ENCODE peak calls at places on chromosome 22, in ten cellular contexts. F is upper lobe of left lung, Q is right atrium auricular region, L is fibroblast of the aortic adventitia, U is brain microvascular endothelial cell, N is psoas muscle, A is Panc1, G is K562, T is nephron progenitor cell, J is H9. V is an unnamed sample.

GRCh38 chr22:48943567-48944432 is 883.9 kb downstream of the BRD1 start:
- DNase-seq in F (peak), Q (peak), L (no peak), U (no peak), N (no peak), A (no peak), G (peak), T (peak), J (peak), V (no peak)

GRCh38 chr22:32644252-32645100 is 157.0 kb upstream of the TIMP3 start:
- DNase-seq in F (peak), Q (peak), L (peak), U (peak), N (peak), A (no peak), G (no peak), T (no peak), J (no peak), V (no peak)

GRCh38 chr22:45164217-45165123 is 745 bp downstream of the NUP50 start:
- DNase-seq in F (no peak), Q (no peak), L (peak), U (no peak), N (peak), A (no peak), G (peak), T (peak), J (no peak), V (no peak)

GRCh38 chr22:32646476-32646875 is 155.0 kb upstream of the TIMP3 start:
- DNase-seq in F (no peak), Q (no peak), L (no peak), U (no peak), N (no peak), A (no peak), G (no peak), T (no peak), J (no peak), V (no peak)

GRCh38 chr22:46604306-46604690 is 15.9 kb upstream of the GRAMD4 start:
- DNase-seq in F (peak), Q (no peak), L (no peak), U (peak), N (peak), A (no peak), G (peak), T (no peak), J (no peak), V (no peak)

GRCh38 chr22:17477401-17477833 is 85.9 kb upstream of the SLC25A18 start:
- DNase-seq in F (peak), Q (peak), L (peak), U (no peak), N (peak), A (no peak), G (no peak), T (no peak), J (no peak), V (no peak)

GRCh38 chr22:46119729-46120419 is 30.5 kb upstream of the PPARA start:
- DNase-seq in F (no peak), Q (no peak), L (peak), U (peak), N (no peak), A (no peak), G (peak), T (no peak), J (no peak), V (peak)

GRCh38 chr22:29503811-29504372 is 23.9 kb downstream of the NEFH start:
- DNase-seq in F (peak), Q (peak), L (peak), U (peak), N (peak), A (no peak), G (no peak), T (no peak), J (no peak), V (no peak)

GRCh38 chr22:19634206-19634536 is 80.1 kb upstream of the SEPTIN5 start:
- DNase-seq in F (no peak), Q (no peak), L (no peak), U (no peak), N (no peak), A (no peak), G (no peak), T (no peak), J (no peak), V (no peak)

GRCh38 chr22:41656515-41656914 is 32.2 kb downstream of the SNU13 start:
- DNase-seq in F (no peak), Q (no peak), L (no peak), U (no peak), N (no peak), A (no peak), G (no peak), T (no peak), J (no peak), V (no peak)

GRCh38 chr22:44360686-44361381 is 48.1 kb upstream of the SHISAL1 start:
- DNase-seq in F (peak), Q (peak), L (peak), U (peak), N (peak), A (no peak), G (no peak), T (no peak), J (no peak), V (peak)

GRCh38 chr22:24989541-24989951 is 37.0 kb downstream of the KIAA1671 start:
- DNase-seq in F (no peak), Q (no peak), L (peak), U (no peak), N (no peak), A (no peak), G (no peak), T (no peak), J (no peak), V (no peak)

GRCh38 chr22:32880061-32880460 is 78.6 kb downstream of the TIMP3 start:
- DNase-seq in F (no peak), Q (no peak), L (peak), U (no peak), N (no peak), A (no peak), G (no peak), T (no peak), J (no peak), V (no peak)

GRCh38 chr22:24983151-24983550 is 30.6 kb downstream of the KIAA1671 start:
- DNase-seq in F (no peak), Q (no peak), L (no peak), U (no peak), N (no peak), A (no peak), G (no peak), T (no peak), J (no peak), V (no peak)

GRCh38 chr22:46027219-46028068 is 50.5 kb upstream of the WNT7B start:
- DNase-seq in F (peak), Q (no peak), L (no peak), U (no peak), N (peak), A (no peak), G (peak), T (peak), J (no peak), V (no peak)

GRCh38 chr22:29339381-29340235 is 24.1 kb upstream of the RASL10A start:
- DNase-seq in F (no peak), Q (no peak), L (no peak), U (no peak), N (no peak), A (no peak), G (no peak), T (no peak), J (no peak), V (no peak)

GRCh38 chr22:19848298-19849224 is 6.1 kb downstream of the GNB1L start:
- DNase-seq in F (peak), Q (peak), L (no peak), U (no peak), N (peak), A (no peak), G (peak), T (no peak), J (no peak), V (no peak)

GRCh38 chr22:25494774-25495173 is 69.7 kb upstream of the GRK3 start:
- DNase-seq in F (no peak), Q (no peak), L (no peak), U (no peak), N (no peak), A (no peak), G (no peak), T (no peak), J (no peak), V (no peak)

GRCh38 chr22:49010086-49010863 is 817.4 kb downstream of the BRD1 start:
- DNase-seq in F (no peak), Q (peak), L (no peak), U (no peak), N (no peak), A (no peak), G (no peak), T (no peak), J (peak), V (no peak)

GRCh38 chr22:30511903-30512302 is 6.4 kb upstream of the SEC14L4 start:
- DNase-seq in F (no peak), Q (no peak), L (no peak), U (no peak), N (no peak), A (no peak), G (no peak), T (no peak), J (no peak), V (no peak)
- TF ChIP-seq CTCF in F (no peak), Q (no peak), L (no peak), U (no peak), N (no peak), A (no peak), G (no peak), T (no peak), J (no peak), V (no peak)

GRCh38 chr22:23204541-23205157 is 24.3 kb downstream of the BCR start:
- DNase-seq in F (no peak), Q (peak), L (peak), U (no peak), N (peak), A (no peak), G (peak), T (no peak), J (no peak), V (no peak)
- TF ChIP-seq CTCF in F (no peak), Q (peak), L (no peak), U (no peak), N (no peak), A (no peak), G (no peak), T (no peak), J (no peak), V (no peak)

DNA sequence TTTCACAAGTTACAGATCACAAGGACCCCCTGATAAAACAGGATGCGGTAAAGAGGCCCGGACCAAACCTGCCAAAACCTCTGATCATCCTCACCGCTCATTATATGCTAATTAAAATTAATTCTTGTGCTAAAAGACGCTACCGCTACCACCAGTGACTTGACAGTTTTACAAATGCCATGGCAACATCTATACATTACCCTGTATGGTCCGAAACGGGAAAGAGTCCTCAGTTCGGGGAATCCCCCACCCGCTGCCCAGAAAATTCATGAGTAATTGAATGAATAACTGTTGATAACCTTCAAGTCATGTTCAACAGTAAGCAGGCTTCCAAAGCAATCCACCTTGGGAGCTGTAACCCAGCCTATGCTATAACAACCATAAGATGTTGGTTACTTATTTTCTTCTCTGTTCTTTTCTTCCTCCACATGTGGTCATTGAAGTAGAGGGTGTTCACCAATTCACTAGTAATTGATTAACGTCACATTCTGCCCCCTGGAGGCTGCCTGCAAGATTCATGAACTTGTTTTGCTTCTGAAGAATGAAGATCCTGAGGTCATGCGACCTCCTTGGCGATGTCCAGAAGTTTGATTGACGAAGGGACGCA is 20.6 kb downstream of the APOBEC3H start:
- DNase-seq in F (peak), Q (no peak), L (peak), U (peak), N (no peak), A (peak), G (peak), T (peak), J (peak), V (peak)
- TF ChIP-seq CTCF in F (peak), Q (peak), L (peak), U (peak), N (peak), A (peak), G (peak), T (peak), J (peak), V (peak)

GRCh38 chr22:22784249-22785039 is 103.2 kb upstream of the IGLL5 start:
- DNase-seq in F (no peak), Q (no peak), L (no peak), U (no peak), N (no peak), A (no peak), G (no peak), T (no peak), J (no peak), V (no peak)
- TF ChIP-seq CTCF in F (no peak), Q (no peak), L (no peak), U (no peak), N (no peak), A (no peak), G (no peak), T (no peak), J (peak), V (no peak)

DNA sequence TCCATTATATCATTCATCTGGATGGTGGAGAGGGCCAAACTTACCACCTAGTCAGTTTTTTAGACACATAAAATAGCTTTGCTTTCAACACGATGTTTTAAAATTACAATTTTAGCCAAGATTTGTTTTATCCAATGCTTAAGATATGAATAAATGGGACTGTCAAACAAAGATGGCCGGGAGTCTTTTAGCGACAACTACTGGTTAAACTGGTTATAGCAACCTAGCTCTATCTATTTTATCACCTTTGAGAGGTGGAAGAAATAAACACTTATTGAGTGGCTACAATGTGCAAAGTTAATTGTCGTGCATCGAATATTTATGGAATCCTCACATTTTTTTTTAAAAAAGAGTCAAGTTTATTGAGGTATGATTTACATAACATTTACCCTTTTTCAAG is 279.8 kb downstream of the MIAT start:
- DNase-seq in F (no peak), Q (no peak), L (no peak), U (no peak), N (no peak), A (no peak), G (peak), T (no peak), J (no peak), V (no peak)
- TF ChIP-seq CTCF in F (no peak), Q (no peak), L (no peak), U (no peak), N (no peak), A (peak), G (peak), T (no peak), J (peak), V (no peak)

GRCh38 chr22:39215430-39216142 is 29.2 kb downstream of the PDGFB start:
- DNase-seq in F (peak), Q (no peak), L (no peak), U (no peak), N (no peak), A (no peak), G (peak), T (no peak), J (peak), V (no peak)
- TF ChIP-seq CTCF in F (peak), Q (peak), L (peak), U (peak), N (peak), A (peak), G (peak), T (peak), J (peak), V (peak)

GRCh38 chr22:22811016-22812009 is 76.3 kb upstream of the IGLL5 start:
- DNase-seq in F (no peak), Q (no peak), L (no peak), U (no peak), N (no peak), A (no peak), G (no peak), T (no peak), J (no peak), V (no peak)

GRCh38 chr22:22812031-22812905 is 75.3 kb upstream of the IGLL5 start:
- DNase-seq in F (no peak), Q (no peak), L (no peak), U (no peak), N (no peak), A (no peak), G (no peak), T (no peak), J (no peak), V (no peak)

GRCh38 chr22:22810471-22810870 is 77.1 kb upstream of the IGLL5 start:
- DNase-seq in F (no peak), Q (no peak), L (no peak), U (no peak), N (no peak), A (no peak), G (no peak), T (no peak), J (no peak), V (no peak)

GRCh38 chr22:22813126-22814075 is 74.2 kb upstream of the IGLL5 start:
- DNase-seq in F (no peak), Q (no peak), L (no peak), U (no peak), N (no peak), A (no peak), G (no peak), T (no peak), J (no peak), V (no peak)

DNA sequence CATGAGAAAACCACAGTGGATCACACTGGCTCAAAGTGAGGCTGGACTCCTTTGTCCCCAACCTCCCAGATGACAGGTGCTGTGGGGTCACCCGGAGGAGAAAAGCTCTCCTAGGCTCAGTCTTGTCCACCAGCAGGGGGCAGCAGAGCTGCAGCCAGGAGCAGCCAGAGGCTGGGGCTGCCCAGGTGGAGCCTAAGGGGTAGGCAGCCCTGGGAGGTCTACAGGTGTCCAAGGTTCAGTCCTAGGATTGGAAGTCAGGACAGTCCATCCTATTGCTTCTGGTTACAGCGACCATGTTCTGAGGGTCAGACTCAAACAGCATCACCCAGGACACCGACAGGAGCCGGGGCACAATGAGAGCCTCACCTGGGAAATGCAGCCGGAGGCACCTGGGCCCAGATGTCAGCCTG is 77.6 kb upstream of the IGLL5 start:
- DNase-seq in F (no peak), Q (no peak), L (no peak), U (no peak), N (peak), A (no peak), G (peak), T (peak), J (peak), V (no peak)
- TF ChIP-seq CTCF in F (peak), Q (peak), L (no peak), U (peak), N (peak), A (no peak), G (no peak), T (peak), J (peak), V (no peak)

DNA sequence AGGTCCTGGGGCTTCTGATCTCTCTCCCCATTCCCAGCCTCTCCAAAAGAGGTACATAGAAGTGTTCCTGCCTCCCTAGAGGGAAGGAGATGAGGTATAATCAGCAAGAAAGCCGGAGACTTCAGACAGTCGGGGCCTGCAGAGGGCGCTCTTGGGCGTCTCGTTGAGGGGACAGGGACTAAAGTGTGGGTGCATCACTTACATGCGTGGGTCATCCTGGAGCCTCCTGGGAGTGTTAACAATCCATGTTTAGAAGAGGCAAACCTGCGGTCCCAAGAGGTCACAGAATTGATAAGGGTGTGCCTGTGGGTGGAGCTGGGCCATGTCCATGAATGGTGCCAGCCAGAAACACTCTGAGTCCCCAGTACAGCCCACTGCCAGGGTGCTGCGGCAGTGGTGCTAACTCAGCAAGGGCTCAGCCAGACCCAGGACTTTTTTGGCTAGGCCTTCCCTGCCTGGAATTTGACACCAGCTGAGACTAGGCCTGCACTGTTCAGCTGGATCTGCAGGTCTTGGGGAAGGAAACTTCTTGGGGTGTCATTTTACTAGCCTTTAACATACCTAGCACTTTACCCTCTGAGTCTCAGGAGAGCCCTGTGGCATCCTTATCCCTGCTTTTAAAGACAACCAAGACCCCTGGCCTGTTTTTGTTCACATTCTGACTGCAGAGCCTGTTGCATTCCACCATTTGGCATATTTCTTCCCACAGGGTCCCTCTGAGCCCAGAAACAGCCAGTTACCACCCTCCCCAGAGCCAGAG is 5.5 kb downstream of the YDJC start:
- DNase-seq in F (no peak), Q (no peak), L (peak), U (no peak), N (peak), A (no peak), G (peak), T (peak), J (peak), V (no peak)
- TF ChIP-seq CTCF in F (no peak), Q (peak), L (peak), U (peak), N (no peak), A (peak), G (no peak), T (peak), J (peak), V (peak)

DNA sequence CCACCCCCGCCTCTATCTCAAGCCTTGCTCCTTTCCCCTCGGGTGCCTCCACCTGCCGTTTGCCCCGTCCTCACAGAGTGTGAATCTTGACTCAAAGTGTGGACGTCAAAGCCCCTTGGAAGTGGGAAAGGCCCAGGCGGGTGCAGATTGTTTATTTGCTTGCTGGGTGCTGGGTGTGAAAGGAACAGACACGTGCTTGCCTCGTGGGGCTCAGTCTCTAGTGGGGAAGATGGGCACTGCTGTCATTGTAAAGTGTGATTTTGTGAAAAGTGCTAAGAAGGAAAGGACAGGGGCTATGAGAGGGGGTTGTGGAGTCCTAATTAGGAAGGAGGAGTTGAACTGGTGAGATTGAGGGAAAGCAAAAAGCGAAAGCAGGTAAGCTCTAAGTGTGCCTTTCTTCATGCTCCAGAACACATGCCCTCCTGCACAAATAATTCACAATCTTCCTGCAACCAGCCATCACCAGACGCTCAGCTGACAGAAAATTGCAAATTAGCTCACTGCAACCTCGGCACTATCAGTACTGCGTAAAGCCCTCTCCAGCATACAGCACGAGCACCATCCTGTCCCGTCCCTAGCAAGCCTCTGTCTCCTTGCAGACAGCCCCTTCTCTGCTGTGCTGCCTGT is 9.7 kb upstream of the GCAT start:
- DNase-seq in F (no peak), Q (no peak), L (no peak), U (no peak), N (no peak), A (no peak), G (no peak), T (no peak), J (peak), V (no peak)
- TF ChIP-seq CTCF in F (no peak), Q (no peak), L (no peak), U (no peak), N (no peak), A (no peak), G (no peak), T (no peak), J (no peak), V (no peak)

GRCh38 chr22:36927671-36928070 is 14.2 kb downstream of the CSF2RB start:
- DNase-seq in F (no peak), Q (peak), L (no peak), U (no peak), N (no peak), A (no peak), G (no peak), T (no peak), J (no peak), V (no peak)
- TF ChIP-seq CTCF in F (no peak), Q (no peak), L (no peak), U (no peak), N (no peak), A (no peak), G (no peak), T (no peak), J (no peak), V (no peak)